ENCODE peak calls at places on chromosome 16, in nine cellular contexts. One of them, this sample, is unnamed.

GRCh38 chr16:28477311-28477920 is 5.3 kb upstream of the NPIPB7 start:
- DNase-seq in upper lobe of right lung: peak; percentile 58
- DNase-seq in WTC11: no peak
- DNase-seq in CD8-positive, alpha-beta T cell: no peak
- DNase-seq in endodermal cell: no peak
- DNase-seq in tibial nerve: no peak
- DNase-seq in GM20000: no peak
- DNase-seq in HFFc6: no peak
- DNase-seq in pancreas: no peak
- DNase-seq in this sample: no peak

GRCh38 chr16:27195941-27196595 is 7.3 kb upstream of the KDM8 start:
- DNase-seq in upper lobe of right lung: no peak
- DNase-seq in WTC11: no peak
- DNase-seq in CD8-positive, alpha-beta T cell: peak; percentile 70
- DNase-seq in endodermal cell: no peak
- DNase-seq in tibial nerve: no peak
- DNase-seq in GM20000: no peak
- DNase-seq in HFFc6: no peak
- DNase-seq in pancreas: no peak
- DNase-seq in this sample: no peak

GRCh38 chr16:77820340-77820739 is 32.0 kb downstream of the VAT1L start:
- DNase-seq in upper lobe of right lung: no peak
- DNase-seq in WTC11: no peak
- DNase-seq in CD8-positive, alpha-beta T cell: no peak
- DNase-seq in endodermal cell: no peak
- DNase-seq in tibial nerve: no peak
- DNase-seq in GM20000: no peak
- DNase-seq in HFFc6: no peak
- DNase-seq in pancreas: no peak
- DNase-seq in this sample: no peak

GRCh38 chr16:4611337-4612023 is 3.2 kb downstream of the UBALD1 start:
- DNase-seq in upper lobe of right lung: no peak
- DNase-seq in WTC11: no peak
- DNase-seq in CD8-positive, alpha-beta T cell: no peak
- DNase-seq in endodermal cell: peak; percentile 56
- DNase-seq in tibial nerve: no peak
- DNase-seq in GM20000: no peak
- DNase-seq in HFFc6: no peak
- DNase-seq in pancreas: no peak
- DNase-seq in this sample: no peak

GRCh38 chr16:14199624-14200023 is 128.5 kb downstream of the MRTFB start:
- DNase-seq in upper lobe of right lung: no peak
- DNase-seq in WTC11: no peak
- DNase-seq in CD8-positive, alpha-beta T cell: no peak
- DNase-seq in endodermal cell: no peak
- DNase-seq in tibial nerve: no peak
- DNase-seq in GM20000: no peak
- DNase-seq in HFFc6: peak; percentile 10
- DNase-seq in pancreas: no peak
- DNase-seq in this sample: no peak

GRCh38 chr16:61791465-61791864 is 244.8 kb downstream of the CDH8 start:
- DNase-seq in upper lobe of right lung: no peak
- DNase-seq in WTC11: no peak
- DNase-seq in CD8-positive, alpha-beta T cell: no peak
- DNase-seq in endodermal cell: no peak
- DNase-seq in tibial nerve: no peak
- DNase-seq in GM20000: no peak
- DNase-seq in HFFc6: no peak
- DNase-seq in pancreas: no peak
- DNase-seq in this sample: no peak

GRCh38 chr16:54473201-54473993 is 186.8 kb upstream of the IRX3 start:
- DNase-seq in upper lobe of right lung: no peak
- DNase-seq in WTC11: no peak
- DNase-seq in CD8-positive, alpha-beta T cell: no peak
- DNase-seq in endodermal cell: no peak
- DNase-seq in tibial nerve: peak; percentile 34
- DNase-seq in GM20000: no peak
- DNase-seq in HFFc6: no peak
- DNase-seq in pancreas: no peak
- DNase-seq in this sample: no peak

GRCh38 chr16:17273142-17273561 is 197.6 kb downstream of the XYLT1 start:
- DNase-seq in upper lobe of right lung: no peak
- DNase-seq in WTC11: no peak
- DNase-seq in CD8-positive, alpha-beta T cell: no peak
- DNase-seq in endodermal cell: no peak
- DNase-seq in tibial nerve: peak; percentile 38
- DNase-seq in GM20000: peak; percentile 52
- DNase-seq in HFFc6: peak; percentile 85
- DNase-seq in pancreas: no peak
- DNase-seq in this sample: no peak

GRCh38 chr16:27232061-27232841 is 28.9 kb downstream of the KDM8 start:
- DNase-seq in upper lobe of right lung: no peak
- DNase-seq in WTC11: no peak
- DNase-seq in CD8-positive, alpha-beta T cell: peak; percentile 66
- DNase-seq in endodermal cell: no peak
- DNase-seq in tibial nerve: no peak
- DNase-seq in GM20000: peak; percentile 55
- DNase-seq in HFFc6: no peak
- DNase-seq in pancreas: no peak
- DNase-seq in this sample: no peak

GRCh38 chr16:59412275-59412841 is 678.2 kb upstream of the GOT2 start:
- DNase-seq in upper lobe of right lung: no peak
- DNase-seq in WTC11: no peak
- DNase-seq in CD8-positive, alpha-beta T cell: no peak
- DNase-seq in endodermal cell: no peak
- DNase-seq in tibial nerve: no peak
- DNase-seq in GM20000: no peak
- DNase-seq in HFFc6: peak; percentile 25
- DNase-seq in pancreas: no peak
- DNase-seq in this sample: no peak

GRCh38 chr16:12719972-12720371 is 83.7 kb downstream of the CPPED1 start:
- DNase-seq in upper lobe of right lung: no peak
- DNase-seq in WTC11: no peak
- DNase-seq in CD8-positive, alpha-beta T cell: no peak
- DNase-seq in endodermal cell: no peak
- DNase-seq in tibial nerve: no peak
- DNase-seq in GM20000: no peak
- DNase-seq in HFFc6: no peak
- DNase-seq in pancreas: no peak
- DNase-seq in this sample: no peak

GRCh38 chr16:28172331-28172730 is 39.4 kb downstream of the XPO6 start:
- DNase-seq in upper lobe of right lung: no peak
- DNase-seq in WTC11: no peak
- DNase-seq in CD8-positive, alpha-beta T cell: no peak
- DNase-seq in endodermal cell: no peak
- DNase-seq in tibial nerve: no peak
- DNase-seq in GM20000: no peak
- DNase-seq in HFFc6: no peak
- DNase-seq in pancreas: no peak
- DNase-seq in this sample: no peak

GRCh38 chr16:51755039-51755501 is 604.0 kb upstream of the SALL1 start:
- DNase-seq in upper lobe of right lung: no peak
- DNase-seq in WTC11: peak; percentile 21
- DNase-seq in CD8-positive, alpha-beta T cell: no peak
- DNase-seq in endodermal cell: peak; percentile 53
- DNase-seq in tibial nerve: no peak
- DNase-seq in GM20000: no peak
- DNase-seq in HFFc6: no peak
- DNase-seq in pancreas: no peak
- DNase-seq in this sample: no peak

GRCh38 chr16:2689968-2690830 is 7.9 kb downstream of the KCTD5 start:
- DNase-seq in upper lobe of right lung: peak; percentile 87
- DNase-seq in WTC11: no peak
- DNase-seq in CD8-positive, alpha-beta T cell: no peak
- DNase-seq in endodermal cell: no peak
- DNase-seq in tibial nerve: no peak
- DNase-seq in GM20000: peak; percentile 3
- DNase-seq in HFFc6: no peak
- DNase-seq in pancreas: no peak
- DNase-seq in this sample: no peak

GRCh38 chr16:57091990-57092785 is at the start of gene CPNE2:
- DNase-seq in upper lobe of right lung: peak; percentile 90
- DNase-seq in WTC11: peak; percentile 42
- DNase-seq in CD8-positive, alpha-beta T cell: no peak
- DNase-seq in endodermal cell: peak; percentile 78
- DNase-seq in tibial nerve: no peak
- DNase-seq in GM20000: peak; percentile 88
- DNase-seq in HFFc6: no peak
- DNase-seq in pancreas: peak; percentile 66
- DNase-seq in this sample: peak; percentile 60
- TF ChIP-seq CTCF in upper lobe of right lung: no peak
- TF ChIP-seq CTCF in WTC11: no peak
- TF ChIP-seq CTCF in CD8-positive, alpha-beta T cell: no peak
- TF ChIP-seq CTCF in endodermal cell: no peak
- TF ChIP-seq CTCF in tibial nerve: no peak
- TF ChIP-seq CTCF in GM20000: peak; percentile 15
- TF ChIP-seq CTCF in HFFc6: no peak
- TF ChIP-seq CTCF in pancreas: no peak
- TF ChIP-seq CTCF in this sample: no peak

GRCh38 chr16:48911700-48912099 is 301.7 kb upstream of the N4BP1 start:
- DNase-seq in upper lobe of right lung: no peak
- DNase-seq in WTC11: no peak
- DNase-seq in CD8-positive, alpha-beta T cell: no peak
- DNase-seq in endodermal cell: peak; percentile 58
- DNase-seq in tibial nerve: no peak
- DNase-seq in GM20000: no peak
- DNase-seq in HFFc6: no peak
- DNase-seq in pancreas: no peak
- DNase-seq in this sample: no peak
- TF ChIP-seq CTCF in upper lobe of right lung: no peak
- TF ChIP-seq CTCF in WTC11: no peak
- TF ChIP-seq CTCF in CD8-positive, alpha-beta T cell: no peak
- TF ChIP-seq CTCF in endodermal cell: peak; percentile 57
- TF ChIP-seq CTCF in tibial nerve: no peak
- TF ChIP-seq CTCF in GM20000: no peak
- TF ChIP-seq CTCF in HFFc6: no peak
- TF ChIP-seq CTCF in pancreas: no peak
- TF ChIP-seq CTCF in this sample: no peak

GRCh38 chr16:1105888-1106620 is 10.0 kb upstream of the C1QTNF8 start:
- DNase-seq in upper lobe of right lung: peak; percentile 79
- DNase-seq in WTC11: peak; percentile 86
- DNase-seq in CD8-positive, alpha-beta T cell: peak; percentile 57
- DNase-seq in endodermal cell: peak; percentile 92
- DNase-seq in tibial nerve: no peak
- DNase-seq in GM20000: peak; percentile 80
- DNase-seq in HFFc6: peak; percentile 20
- DNase-seq in pancreas: peak; percentile 69
- DNase-seq in this sample: peak; percentile 87

GRCh38 chr16:1108299-1109252 is 12.5 kb upstream of the C1QTNF8 start:
- DNase-seq in upper lobe of right lung: no peak
- DNase-seq in WTC11: peak; percentile 54
- DNase-seq in CD8-positive, alpha-beta T cell: no peak
- DNase-seq in endodermal cell: no peak
- DNase-seq in tibial nerve: no peak
- DNase-seq in GM20000: no peak
- DNase-seq in HFFc6: no peak
- DNase-seq in pancreas: peak; percentile 78
- DNase-seq in this sample: no peak

GRCh38 chr16:1107731-1108130 is 11.7 kb upstream of the C1QTNF8 start:
- DNase-seq in upper lobe of right lung: no peak
- DNase-seq in WTC11: no peak
- DNase-seq in CD8-positive, alpha-beta T cell: no peak
- DNase-seq in endodermal cell: no peak
- DNase-seq in tibial nerve: no peak
- DNase-seq in GM20000: no peak
- DNase-seq in HFFc6: no peak
- DNase-seq in pancreas: no peak
- DNase-seq in this sample: no peak

GRCh38 chr16:1107141-1107540 is 11.1 kb upstream of the C1QTNF8 start:
- DNase-seq in upper lobe of right lung: no peak
- DNase-seq in WTC11: no peak
- DNase-seq in CD8-positive, alpha-beta T cell: no peak
- DNase-seq in endodermal cell: no peak
- DNase-seq in tibial nerve: no peak
- DNase-seq in GM20000: no peak
- DNase-seq in HFFc6: no peak
- DNase-seq in pancreas: no peak
- DNase-seq in this sample: no peak

GRCh38 chr16:1106659-1107058 is 10.6 kb upstream of the C1QTNF8 start:
- DNase-seq in upper lobe of right lung: no peak
- DNase-seq in WTC11: no peak
- DNase-seq in CD8-positive, alpha-beta T cell: no peak
- DNase-seq in endodermal cell: no peak
- DNase-seq in tibial nerve: no peak
- DNase-seq in GM20000: no peak
- DNase-seq in HFFc6: no peak
- DNase-seq in pancreas: no peak
- DNase-seq in this sample: no peak
- TF ChIP-seq CTCF in upper lobe of right lung: no peak
- TF ChIP-seq CTCF in WTC11: no peak
- TF ChIP-seq CTCF in CD8-positive, alpha-beta T cell: no peak
- TF ChIP-seq CTCF in endodermal cell: no peak
- TF ChIP-seq CTCF in tibial nerve: no peak
- TF ChIP-seq CTCF in GM20000: no peak
- TF ChIP-seq CTCF in HFFc6: peak; percentile 9
- TF ChIP-seq CTCF in pancreas: no peak
- TF ChIP-seq CTCF in this sample: peak; percentile 11

GRCh38 chr16:66900721-66901441 is 17.8 kb downstream of the CDH16 start:
- DNase-seq in upper lobe of right lung: no peak
- DNase-seq in WTC11: no peak
- DNase-seq in CD8-positive, alpha-beta T cell: no peak
- DNase-seq in endodermal cell: no peak
- DNase-seq in tibial nerve: no peak
- DNase-seq in GM20000: no peak
- DNase-seq in HFFc6: no peak
- DNase-seq in pancreas: no peak
- DNase-seq in this sample: no peak
- TF ChIP-seq CTCF in upper lobe of right lung: no peak
- TF ChIP-seq CTCF in WTC11: no peak
- TF ChIP-seq CTCF in CD8-positive, alpha-beta T cell: no peak
- TF ChIP-seq CTCF in endodermal cell: no peak
- TF ChIP-seq CTCF in tibial nerve: no peak
- TF ChIP-seq CTCF in GM20000: no peak
- TF ChIP-seq CTCF in HFFc6: no peak
- TF ChIP-seq CTCF in pancreas: no peak
- TF ChIP-seq CTCF in this sample: no peak

DNA sequence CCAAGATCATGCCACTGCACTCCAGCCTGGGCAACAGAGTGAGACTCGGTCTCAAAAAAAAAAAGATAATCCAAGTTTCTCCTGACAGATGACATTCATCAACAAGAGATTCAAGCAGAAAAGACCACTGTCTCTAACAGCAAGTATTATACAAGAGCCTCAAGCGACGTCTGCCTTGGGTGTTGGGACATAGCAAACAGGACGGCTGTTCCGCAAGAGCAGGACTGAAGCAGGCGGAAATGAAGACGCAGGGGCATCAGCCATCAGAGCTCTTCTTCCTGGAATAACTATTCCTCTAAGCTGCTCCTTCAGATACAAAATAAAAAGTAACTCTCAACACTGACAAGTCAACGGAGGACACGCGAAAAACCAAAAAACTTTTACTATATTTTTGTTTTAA is 54.0 kb downstream of the ANKRD11 start:
- DNase-seq in upper lobe of right lung: no peak
- DNase-seq in WTC11: no peak
- DNase-seq in CD8-positive, alpha-beta T cell: no peak
- DNase-seq in endodermal cell: no peak
- DNase-seq in tibial nerve: no peak
- DNase-seq in GM20000: no peak
- DNase-seq in HFFc6: no peak
- DNase-seq in pancreas: no peak
- DNase-seq in this sample: no peak
- TF ChIP-seq CTCF in upper lobe of right lung: no peak
- TF ChIP-seq CTCF in WTC11: no peak
- TF ChIP-seq CTCF in CD8-positive, alpha-beta T cell: no peak
- TF ChIP-seq CTCF in endodermal cell: no peak
- TF ChIP-seq CTCF in tibial nerve: no peak
- TF ChIP-seq CTCF in GM20000: no peak
- TF ChIP-seq CTCF in HFFc6: no peak
- TF ChIP-seq CTCF in pancreas: no peak
- TF ChIP-seq CTCF in this sample: no peak